ENCODE peak calls at places on chromosomes 7 and 10, in six cellular contexts. Y, A, G, P, Z and I are unnamed samples.

GRCh38 chr10:43235070-43235900 is 31.6 kb downstream of the RASGEF1A start:
- DNase-seq in Y (no peak), A (no peak), G (no peak), P (no peak), Z (peak; percentile 70), I (peak; percentile 42)

GRCh38 chr7:34057956-34058355 is 152.6 kb downstream of the BMPER start:
- DNase-seq in Y (no peak), A (no peak), G (no peak), P (no peak), Z (no peak), I (no peak)

GRCh38 chr10:131928248-131929095 is 27.7 kb downstream of the PPP2R2D start:
- DNase-seq in Y (no peak), A (no peak), G (no peak), P (peak; percentile 24), Z (no peak), I (peak; percentile 48)

GRCh38 chr7:116863168-116863670 is 832 bp downstream of the CAPZA2 start:
- DNase-seq in Y (peak; percentile 23), A (peak; percentile 69), G (peak; percentile 28), P (no peak), Z (no peak), I (no peak)

GRCh38 chr7:12456506-12456905 is 52.8 kb upstream of the VWDE start:
- DNase-seq in Y (no peak), A (no peak), G (no peak), P (no peak), Z (no peak), I (no peak)

GRCh38 chr7:72462311-72462710 is 50.2 kb upstream of the CALN1 start:
- DNase-seq in Y (no peak), A (no peak), G (no peak), P (no peak), Z (no peak), I (no peak)

GRCh38 chr7:50667789-50668226 is 102.6 kb upstream of the DDC start:
- DNase-seq in Y (no peak), A (no peak), G (no peak), P (no peak), Z (no peak), I (no peak)

GRCh38 chr7:102028206-102028826 is 210.9 kb downstream of the CUX1 start:
- DNase-seq in Y (no peak), A (no peak), G (no peak), P (no peak), Z (no peak), I (no peak)

GRCh38 chr7:116532102-116532501 is 7.3 kb downstream of the CAV1 start:
- DNase-seq in Y (no peak), A (no peak), G (no peak), P (no peak), Z (no peak), I (no peak)

GRCh38 chr10:1393481-1393880 is 337.3 kb downstream of the WDR37 start:
- DNase-seq in Y (no peak), A (no peak), G (no peak), P (no peak), Z (peak; percentile 64), I (no peak)

GRCh38 chr7:55248526-55248925 is 116.6 kb upstream of the LANCL2 start:
- DNase-seq in Y (no peak), A (no peak), G (no peak), P (no peak), Z (no peak), I (no peak)

GRCh38 chr10:99456207-99456606 is 25.8 kb upstream of the GOT1 start:
- DNase-seq in Y (no peak), A (no peak), G (no peak), P (no peak), Z (no peak), I (no peak)

GRCh38 chr10:34808789-34809745 is 6.0 kb downstream of the PARD3 start:
- DNase-seq in Y (no peak), A (no peak), G (no peak), P (no peak), Z (no peak), I (peak; percentile 78)

GRCh38 chr10:117002206-117002605 is 2.8 kb downstream of the SHTN1 start:
- DNase-seq in Y (no peak), A (no peak), G (no peak), P (no peak), Z (no peak), I (no peak)

GRCh38 chr10:7666253-7667023 is at the start of gene ITIH5:
- DNase-seq in Y (no peak), A (peak; percentile 72), G (no peak), P (no peak), Z (no peak), I (peak; percentile 74)

GRCh38 chr10:58267713-58268453 is at the start of gene IPMK:
- DNase-seq in Y (peak; percentile 97), A (peak; percentile 90), G (peak; percentile 66), P (peak; percentile 96), Z (peak; percentile 97), I (peak; percentile 97)

GRCh38 chr10:58266003-58266825 is 1.5 kb downstream of the IPMK start:
- DNase-seq in Y (no peak), A (peak; percentile 11), G (peak; percentile 24), P (no peak), Z (no peak), I (no peak)

GRCh38 chr10:58266826-58267712 is 625 bp downstream of the IPMK start:
- DNase-seq in Y (peak; percentile 69), A (peak; percentile 51), G (no peak), P (peak; percentile 42), Z (peak; percentile 87), I (peak; percentile 85)

GRCh38 chr10:58268454-58268945 is 462 bp upstream of the CISD1 start:
- DNase-seq in Y (no peak), A (no peak), G (peak; percentile 59), P (no peak), Z (no peak), I (peak; percentile 67)

DNA sequence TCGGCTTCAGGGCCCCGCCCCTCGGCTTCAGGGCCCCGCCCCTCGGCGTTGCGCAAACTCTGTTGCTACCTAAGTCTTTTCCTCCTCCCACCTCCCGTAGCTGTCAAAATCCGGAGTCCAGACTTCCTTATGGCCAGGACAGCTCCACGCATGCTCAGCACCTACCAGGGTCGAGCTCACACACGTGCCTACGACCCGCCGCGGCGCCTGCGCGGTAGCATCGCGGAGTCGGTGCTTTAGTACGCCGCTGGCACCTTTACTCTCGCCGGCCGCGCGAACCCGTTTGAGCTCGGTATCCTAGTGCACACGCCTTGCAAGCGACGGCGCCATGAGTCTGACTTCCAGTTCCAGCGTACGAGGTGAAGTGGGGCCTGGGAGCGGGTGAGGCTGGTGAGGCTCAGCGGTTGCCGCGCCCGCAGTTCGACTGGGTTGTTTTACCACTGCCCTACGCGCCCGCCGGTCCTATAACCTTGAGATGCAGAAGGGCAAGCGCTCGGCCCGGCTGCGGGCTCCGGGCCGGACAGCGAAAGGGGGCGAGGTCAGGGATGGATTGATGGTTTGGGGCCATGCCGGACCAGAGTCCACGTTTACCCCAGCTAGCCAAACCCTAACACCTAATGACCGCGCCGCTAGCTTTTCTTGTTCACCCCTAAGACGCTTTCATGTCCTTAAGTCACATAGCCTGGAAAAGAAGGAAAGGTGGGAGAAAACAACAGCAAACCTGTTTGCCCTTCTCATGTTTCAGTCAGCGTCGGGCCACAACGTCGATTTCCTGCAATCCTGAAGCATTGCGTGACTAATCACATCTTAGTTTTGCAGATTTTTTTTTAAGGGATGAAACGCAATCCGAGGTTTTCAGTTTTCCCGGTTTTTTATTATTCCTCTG is at the start of gene CISD1:
- DNase-seq in Y (peak; percentile 97), A (peak; percentile 96), G (peak; percentile 98), P (peak; percentile 98), Z (peak; percentile 95), I (peak; percentile 99)
- TF ChIP-seq EP300 in Y (no peak), A (no peak), G (no peak), P (no peak), Z (no peak), I (no peak)

GRCh38 chr7:372546-372938 is 82.6 kb downstream of the FOXL3 start:
- DNase-seq in Y (no peak), A (no peak), G (no peak), P (no peak), Z (peak; percentile 71), I (no peak)

GRCh38 chr7:370775-371118 is 80.8 kb downstream of the FOXL3 start:
- DNase-seq in Y (no peak), A (no peak), G (no peak), P (no peak), Z (no peak), I (no peak)

GRCh38 chr7:369981-370621 is 80.1 kb downstream of the FOXL3 start:
- DNase-seq in Y (peak; percentile 16), A (no peak), G (no peak), P (peak; percentile 56), Z (peak; percentile 72), I (peak; percentile 47)

GRCh38 chr7:371779-372545 is 82.0 kb downstream of the FOXL3 start:
- DNase-seq in Y (peak; percentile 7), A (no peak), G (no peak), P (peak; percentile 25), Z (peak; percentile 71), I (peak; percentile 57)

DNA sequence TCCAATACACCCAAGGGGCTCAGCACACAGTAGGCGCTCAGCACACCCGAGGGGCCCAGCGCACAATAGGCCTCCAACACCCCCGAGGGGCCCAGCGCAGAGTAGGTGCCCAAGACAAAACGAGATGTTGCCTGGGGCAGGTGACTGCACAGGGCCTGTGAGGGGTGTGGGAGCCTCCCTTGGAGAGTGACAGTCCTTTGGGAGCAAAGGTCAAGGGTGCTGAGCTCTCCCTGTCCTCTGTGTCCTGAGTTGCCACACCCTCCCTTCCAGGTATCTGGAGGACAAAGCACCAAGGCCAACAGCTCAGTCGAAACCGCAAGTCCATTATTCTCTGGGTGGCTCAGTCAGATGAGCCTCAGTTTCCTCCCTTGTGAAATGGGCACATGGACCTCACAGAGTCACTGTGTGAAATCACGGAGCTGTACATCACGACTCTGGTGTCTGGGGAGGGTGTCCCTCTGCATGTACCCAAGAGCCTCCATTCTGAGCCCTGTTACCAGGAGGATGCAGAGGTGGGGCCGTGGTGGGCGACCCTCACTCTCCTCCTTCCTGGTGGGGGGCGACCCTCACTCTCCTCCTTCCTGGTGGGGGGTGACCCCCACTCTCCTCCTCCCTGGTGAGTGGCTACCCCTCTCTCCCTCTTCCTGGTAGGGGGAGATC is 81.3 kb downstream of the FOXL3 start:
- DNase-seq in Y (peak; percentile 57), A (peak; percentile 73), G (peak; percentile 48), P (peak; percentile 27), Z (no peak), I (peak; percentile 57)
- TF ChIP-seq EP300 in Y (no peak), A (no peak), G (no peak), P (no peak), Z (no peak), I (no peak)

DNA sequence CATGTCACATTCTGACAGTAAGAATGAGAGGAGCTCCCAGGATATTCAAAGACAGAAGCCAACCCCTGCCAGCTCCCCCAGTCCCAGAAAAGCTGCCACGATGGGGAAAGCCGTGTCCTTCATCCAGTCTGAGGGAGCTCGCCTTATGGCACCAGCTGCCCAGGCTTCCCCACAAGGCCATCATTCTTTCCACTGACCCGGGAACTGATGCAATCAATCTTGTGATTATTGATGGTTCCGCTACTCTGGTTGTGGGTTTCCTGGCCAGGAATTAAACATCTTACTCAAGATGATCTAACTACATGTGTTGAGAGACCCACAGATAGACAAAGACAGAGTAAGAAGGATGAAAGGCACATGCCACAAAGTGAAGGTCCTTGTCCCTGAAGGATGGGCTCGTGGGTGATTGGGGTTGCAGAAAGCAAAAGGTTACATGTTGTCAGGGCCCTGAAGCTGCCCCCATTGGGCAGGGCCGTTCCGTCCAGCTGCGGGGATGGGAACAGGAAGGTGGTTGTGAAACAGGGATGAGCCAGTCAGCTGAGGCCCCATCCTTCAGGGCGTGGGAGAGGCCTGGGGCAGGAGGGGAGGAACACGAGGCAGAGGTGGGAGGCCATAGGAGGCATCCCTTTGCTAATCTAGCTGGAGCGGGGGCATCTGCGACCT is 127.6 kb downstream of the OAT start:
- DNase-seq in Y (peak; percentile 30), A (no peak), G (no peak), P (no peak), Z (peak; percentile 76), I (peak; percentile 83)
- TF ChIP-seq EP300 in Y (no peak), A (no peak), G (no peak), P (no peak), Z (no peak), I (no peak)

GRCh38 chr7:121824276-121824675 is 48.7 kb upstream of the PTPRZ1 start:
- DNase-seq in Y (no peak), A (no peak), G (no peak), P (no peak), Z (no peak), I (no peak)
- TF ChIP-seq EP300 in Y (no peak), A (no peak), G (no peak), P (no peak), Z (no peak), I (no peak)